ENCODE peak calls at places on chromosomes 7 and 10, in eight cellular contexts. W is epithelial cell of proximal tubule; J is neural progenitor cell; S is left ventricle myocardium superior; Z is HFFc6; M is SJSA1; K is stimulated activated CD8-positive, alpha-beta memory T cell treated with anti-CD3 and anti-CD28 coated beads, Interleukin-2, amount 100 ng/mL, for 1 hour; C is mesenchymal stem cell. L is an unnamed sample.
A peak's percentile ranks its signal among the peaks of the same experiment; 100 is the strongest.

GRCh38 chr7:16719699-16720098 is 33.9 kb upstream of the TSPAN13 start:
- DNase-seq in K (no peak), J (no peak), S (no peak), W (no peak), Z (no peak), M (no peak), C (peak; percentile 24), L (no peak)

GRCh38 chr10:120415709-120416330 is 41.2 kb upstream of the PLPP4 start:
- DNase-seq in C (peak; percentile 80), J (no peak), S (no peak), M (peak; percentile 57), K (no peak), W (peak; percentile 76), Z (peak; percentile 93), L (no peak)

GRCh38 chr10:3350205-3350604 is 177.6 kb upstream of the PITRM1 start:
- DNase-seq in M (no peak), K (no peak), J (no peak), Z (no peak), S (no peak), C (no peak), W (no peak), L (no peak)

GRCh38 chr10:80443531-80443974 is 10.6 kb upstream of the TSPAN14 start:
- DNase-seq in S (no peak), W (no peak), J (no peak), C (peak; percentile 62), M (peak; percentile 60), K (no peak), Z (peak; percentile 49), L (no peak)

GRCh38 chr7:69428089-69428488 is 170.2 kb upstream of the AUTS2 start:
- DNase-seq in K (no peak), C (no peak), W (no peak), S (no peak), J (no peak), M (no peak), Z (no peak), L (no peak)

GRCh38 chr7:54995631-54996340 is 23.0 kb upstream of the EGFR start:
- DNase-seq in J (no peak), K (no peak), S (no peak), W (peak; percentile 94), C (peak; percentile 46), Z (peak; percentile 77), M (no peak), L (no peak)

GRCh38 chr7:16603633-16604032 is 41.9 kb downstream of the ANKMY2 start:
- DNase-seq in J (no peak), C (no peak), Z (no peak), W (peak; percentile 30), S (no peak), M (no peak), K (no peak), L (no peak)

GRCh38 chr10:43890124-43890523 is 241.4 kb upstream of the ZNF32 start:
- DNase-seq in J (no peak), K (no peak), W (no peak), C (peak; percentile 39), Z (peak; percentile 82), M (no peak), S (no peak), L (no peak)

GRCh38 chr10:88234332-88234731 is 348.8 kb downstream of the RNLS start:
- DNase-seq in S (no peak), J (peak; percentile 26), C (no peak), W (no peak), Z (no peak), M (no peak), K (no peak), L (no peak)

GRCh38 chr7:117673839-117674238 is 194.0 kb downstream of the CFTR start:
- DNase-seq in M (no peak), W (no peak), Z (peak; percentile 3), J (no peak), S (no peak), K (no peak), C (peak; percentile 57), L (no peak)

GRCh38 chr7:27670177-27670576 is 7.5 kb upstream of the HIBADH start:
- DNase-seq in M (no peak), J (no peak), C (no peak), S (no peak), K (no peak), Z (no peak), W (no peak), L (no peak)

GRCh38 chr10:57628592-57629284 is 639.0 kb downstream of the IPMK start:
- DNase-seq in K (no peak), S (no peak), C (no peak), M (no peak), J (no peak), W (peak; percentile 75), Z (no peak), L (no peak)

GRCh38 chr10:30818010-30818660 is 188.6 kb upstream of the LYZL2 start:
- DNase-seq in C (peak; percentile 31), J (no peak), M (no peak), K (no peak), S (peak; percentile 78), Z (no peak), W (peak; percentile 82), L (no peak)

L was measured in iPS DF 6.9.